ENCODE peak calls at places on chromosomes 3 and 15, in ten cellular contexts. G is endodermal cell, F is lung, E is right lobe of liver, L is HepG2, M is colonic mucosa, R is heart left ventricle, Z is keratinocyte, X is OCI-LY7, I is stomach. A is an unnamed sample.

GRCh38 chr15:62564889-62565288 is 399.8 kb upstream of the C2CD4B start:
- DNase-seq in G (no peak), F (no peak), E (no peak), L (no peak), M (no peak), R (no peak), Z (no peak), X (no peak), I (no peak), A (no peak)

GRCh38 chr3:30945291-30945690 is 50.8 kb upstream of the GADL1 start:
- DNase-seq in G (no peak), F (no peak), E (no peak), L (no peak), M (no peak), R (no peak), Z (no peak), X (no peak), I (no peak), A (no peak)

GRCh38 chr15:85479071-85479647 is 98.8 kb downstream of the AKAP13 start:
- DNase-seq in G (peak; percentile 83), F (no peak), E (no peak), L (no peak), M (no peak), R (no peak), Z (no peak), X (no peak), I (no peak), A (no peak)

GRCh38 chr3:40877651-40878463 is 321.4 kb upstream of the CTNNB1 start:
- DNase-seq in G (no peak), F (peak; percentile 72), E (peak; percentile 77), L (peak; percentile 12), M (peak; percentile 28), R (peak; percentile 80), Z (no peak), X (no peak), I (peak; percentile 81), A (no peak)

GRCh38 chr15:88218557-88219214 is 37.9 kb downstream of the NTRK3 start:
- DNase-seq in G (no peak), F (no peak), E (no peak), L (no peak), M (no peak), R (no peak), Z (no peak), X (no peak), I (no peak), A (no peak)

GRCh38 chr15:48394172-48394571 is 62.9 kb downstream of the DUT start:
- DNase-seq in G (no peak), F (no peak), E (no peak), L (no peak), M (peak; percentile 27), R (no peak), Z (no peak), X (no peak), I (peak; percentile 83), A (no peak)

GRCh38 chr3:151923901-151924300 is 50.5 kb downstream of the SUCNR1 start:
- DNase-seq in G (no peak), F (no peak), E (no peak), L (no peak), M (no peak), R (no peak), Z (no peak), X (no peak), I (no peak), A (no peak)

GRCh38 chr3:114716916-114717315 is 423.1 kb downstream of the TIGIT start:
- DNase-seq in G (no peak), F (no peak), E (no peak), L (no peak), M (no peak), R (no peak), Z (no peak), X (no peak), I (no peak), A (no peak)

GRCh38 chr3:165920984-165921383 is 83.8 kb upstream of the BCHE start:
- DNase-seq in G (no peak), F (no peak), E (no peak), L (no peak), M (no peak), R (no peak), Z (no peak), X (no peak), I (no peak), A (no peak)

DNA sequence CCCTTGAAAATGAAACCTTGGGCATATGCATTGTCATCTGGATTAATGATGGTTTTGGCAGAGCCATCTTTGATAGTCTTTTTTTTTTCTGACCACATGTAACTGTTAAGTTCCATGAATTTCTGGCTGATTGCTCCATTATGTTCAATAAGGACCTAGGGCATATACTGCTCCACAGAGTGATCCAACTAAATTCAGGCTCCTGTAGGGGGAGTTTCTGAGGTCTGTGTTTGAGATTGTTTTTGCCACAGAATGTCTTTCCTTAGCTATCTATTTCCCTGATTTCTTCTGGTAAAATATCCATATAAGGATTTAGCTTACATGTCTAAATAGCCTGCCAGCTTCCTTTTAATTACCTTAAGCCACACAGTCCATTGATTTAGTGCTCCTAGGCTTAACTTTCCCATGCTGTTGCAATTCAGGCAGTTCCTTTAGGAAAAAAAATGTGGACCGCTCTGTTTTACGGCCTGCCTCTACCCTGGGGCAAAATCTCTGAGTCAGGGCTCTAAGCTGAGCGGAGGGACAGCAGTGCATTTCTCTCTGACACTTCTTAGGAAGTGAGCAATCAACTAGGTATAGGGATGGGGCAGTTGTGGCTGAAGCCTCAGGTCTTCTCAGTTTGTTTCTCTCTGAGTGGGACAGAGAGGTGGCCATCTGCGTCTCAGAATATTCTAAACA is 796.2 kb downstream of the NR2F2 start:
- DNase-seq in G (peak; percentile 57), F (no peak), E (no peak), L (no peak), M (no peak), R (no peak), Z (no peak), X (no peak), I (no peak), A (no peak)
- TF ChIP-seq CTCF in G (peak; percentile 63), F (no peak), E (no peak), L (no peak), M (no peak), R (no peak), Z (no peak), X (no peak), I (no peak), A (no peak)

DNA sequence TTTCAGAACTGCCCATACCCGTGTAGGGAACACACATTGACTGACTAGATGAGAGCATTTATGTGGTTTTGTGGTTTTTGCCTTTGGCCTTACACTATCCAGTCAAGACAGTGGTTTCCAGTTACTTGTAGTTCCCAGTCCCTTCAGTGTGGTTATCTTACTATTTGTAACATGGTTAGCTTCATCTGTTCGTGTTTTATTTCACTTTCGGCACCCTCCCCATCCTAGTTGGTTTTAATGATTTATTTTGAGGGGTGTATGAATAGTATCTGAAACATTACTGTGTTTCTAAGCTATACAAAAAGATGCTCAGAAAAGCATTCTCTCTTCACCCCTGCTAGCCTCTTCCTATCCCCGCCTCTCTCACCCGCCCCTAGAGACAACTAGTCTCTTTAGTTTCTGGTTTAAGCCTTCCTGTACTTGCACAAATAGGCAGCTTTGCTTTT is 14.1 kb downstream of the LYSMD4 start:
- DNase-seq in G (no peak), F (no peak), E (no peak), L (no peak), M (no peak), R (no peak), Z (no peak), X (no peak), I (no peak), A (no peak)
- H3K27ac ChIP-seq in G (no peak overlapping the region), F (no peak overlapping the region), E (no peak overlapping the region), L (no peak overlapping the region), M (no peak overlapping the region), R (no peak overlapping the region), Z (no peak overlapping the region), X (no peak overlapping the region), I (no peak overlapping the region), A (no peak overlapping the region)

DNA sequence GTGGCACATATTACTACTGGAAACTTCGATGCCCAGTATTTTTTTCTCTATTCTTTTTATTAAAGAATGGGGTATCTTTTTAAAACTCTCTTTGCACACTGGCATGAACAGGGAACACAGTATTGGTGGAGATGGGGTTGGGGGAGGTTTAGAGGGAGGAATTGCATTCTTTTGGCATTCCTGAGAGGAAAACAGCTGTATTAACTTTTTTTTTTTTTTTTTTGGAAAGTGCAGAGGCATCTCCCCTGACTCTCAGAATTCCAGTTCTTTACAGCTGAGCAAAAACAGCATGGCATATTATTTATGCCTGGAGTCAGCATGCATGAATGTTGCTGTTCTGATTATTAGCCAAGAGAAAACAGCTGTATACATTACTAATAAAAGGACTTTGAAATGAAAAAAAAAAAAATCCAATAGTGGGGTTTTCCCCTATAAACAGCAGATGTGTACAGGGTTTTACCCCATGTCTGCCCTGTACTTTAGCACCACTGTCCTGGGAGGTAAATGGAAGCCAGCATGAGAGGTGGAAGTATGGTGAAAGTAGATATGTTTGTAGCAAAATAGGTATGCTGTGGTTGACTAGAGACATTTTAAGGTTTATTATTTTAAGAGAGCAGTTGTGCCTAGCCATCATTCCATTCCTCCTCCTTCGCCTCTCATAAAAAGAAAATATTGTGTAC is 132.2 kb downstream of the FNDC3B start:
- DNase-seq in G (no peak), F (no peak), E (no peak), L (no peak), M (no peak), R (no peak), Z (no peak), X (no peak), I (no peak), A (no peak)
- H3K4me1 ChIP-seq in G (peaks cover 26% of the 10 kb centered on the region), F (peaks cover 54% of the 10 kb centered on the region), E (no peaks in the 10 kb centered on the region), L (peaks cover 99% of the 10 kb centered on the region), M (peaks cover 7% of the 10 kb centered on the region), R (peaks cover 91% of the 10 kb centered on the region), Z (peaks cover 21% of the 10 kb centered on the region), X (no peaks in the 10 kb centered on the region), I (peaks cover 44% of the 10 kb centered on the region), A (peaks cover 25% of the 10 kb centered on the region)

GRCh38 chr15:65008989-65009388 is 19.3 kb upstream of the SPG21 start:
- DNase-seq in G (no peak), F (no peak), E (no peak), L (no peak), M (no peak), R (no peak), Z (no peak), X (peak; percentile 21), I (no peak), A (no peak)
- TF ChIP-seq CTCF in G (peak; percentile 52), F (no peak), E (peak; percentile 7), L (peak; percentile 42), M (no peak), R (no peak), Z (no peak), X (peak; percentile 52), I (no peak), A (peak; percentile 37)

A was measured in RWPE2.